ENCODE peak calls at places on chromosome 21, in ten cellular contexts. One of them, this sample, is unnamed.

GRCh38 chr21:16473965-16474364 is 744.2 kb downstream of the USP25 start:
- DNase-seq in HCT116: no peak
- DNase-seq in GM10248: no peak
- DNase-seq in OCI-LY7: no peak
- DNase-seq in psoas muscle: no peak
- DNase-seq in fibroblast of pulmonary artery: peak
- DNase-seq in RWPE1: no peak
- DNase-seq in AG10803: no peak
- DNase-seq in type B pancreatic cell: no peak
- DNase-seq in fibroblast of the aortic adventitia: peak
- DNase-seq in this sample: no peak

GRCh38 chr21:31161157-31161556 is 122.9 kb upstream of the KRTAP19-8 start:
- DNase-seq in GM10248: no peak
- DNase-seq in RWPE1: peak
- DNase-seq in psoas muscle: no peak
- DNase-seq in OCI-LY7: no peak
- DNase-seq in fibroblast of the aortic adventitia: peak
- DNase-seq in AG10803: peak
- DNase-seq in fibroblast of pulmonary artery: no peak
- DNase-seq in type B pancreatic cell: no peak
- DNase-seq in HCT116: no peak
- DNase-seq in this sample: no peak

GRCh38 chr21:28761709-28762356 is 230.8 kb downstream of the LTN1 start:
- DNase-seq in GM10248: no peak
- DNase-seq in RWPE1: no peak
- DNase-seq in psoas muscle: no peak
- DNase-seq in HCT116: no peak
- DNase-seq in OCI-LY7: no peak
- DNase-seq in fibroblast of the aortic adventitia: peak
- DNase-seq in type B pancreatic cell: no peak
- DNase-seq in fibroblast of pulmonary artery: no peak
- DNase-seq in AG10803: peak
- DNase-seq in this sample: no peak

GRCh38 chr21:34722684-34723300 is 54.0 kb downstream of the CLIC6 start:
- DNase-seq in psoas muscle: no peak
- DNase-seq in fibroblast of pulmonary artery: no peak
- DNase-seq in RWPE1: no peak
- DNase-seq in fibroblast of the aortic adventitia: no peak
- DNase-seq in GM10248: peak
- DNase-seq in AG10803: no peak
- DNase-seq in type B pancreatic cell: no peak
- DNase-seq in OCI-LY7: peak
- DNase-seq in HCT116: no peak
- DNase-seq in this sample: peak

GRCh38 chr21:38645282-38645681 is 147.0 kb upstream of the ERG start:
- DNase-seq in RWPE1: peak
- DNase-seq in HCT116: no peak
- DNase-seq in fibroblast of pulmonary artery: peak
- DNase-seq in psoas muscle: no peak
- DNase-seq in type B pancreatic cell: no peak
- DNase-seq in fibroblast of the aortic adventitia: peak
- DNase-seq in AG10803: peak
- DNase-seq in OCI-LY7: no peak
- DNase-seq in GM10248: no peak
- DNase-seq in this sample: no peak

GRCh38 chr21:32929633-32930038 is 96.1 kb upstream of the OLIG2 start:
- DNase-seq in OCI-LY7: no peak
- DNase-seq in RWPE1: no peak
- DNase-seq in GM10248: peak
- DNase-seq in psoas muscle: no peak
- DNase-seq in type B pancreatic cell: no peak
- DNase-seq in fibroblast of pulmonary artery: no peak
- DNase-seq in fibroblast of the aortic adventitia: no peak
- DNase-seq in HCT116: no peak
- DNase-seq in AG10803: no peak
- DNase-seq in this sample: peak

GRCh38 chr21:37435120-37435519 is 68.5 kb downstream of the DYRK1A start:
- DNase-seq in RWPE1: peak
- DNase-seq in fibroblast of pulmonary artery: peak
- DNase-seq in HCT116: peak
- DNase-seq in OCI-LY7: no peak
- DNase-seq in type B pancreatic cell: no peak
- DNase-seq in fibroblast of the aortic adventitia: peak
- DNase-seq in AG10803: peak
- DNase-seq in GM10248: no peak
- DNase-seq in psoas muscle: peak
- DNase-seq in this sample: no peak

GRCh38 chr21:31490471-31490870 is 146.4 kb upstream of the TIAM1 start:
- DNase-seq in type B pancreatic cell: no peak
- DNase-seq in RWPE1: peak
- DNase-seq in HCT116: no peak
- DNase-seq in AG10803: no peak
- DNase-seq in OCI-LY7: peak
- DNase-seq in fibroblast of pulmonary artery: no peak
- DNase-seq in fibroblast of the aortic adventitia: no peak
- DNase-seq in GM10248: no peak
- DNase-seq in psoas muscle: no peak
- DNase-seq in this sample: no peak

GRCh38 chr21:37257526-37257966 is 9.6 kb downstream of the VPS26C start:
- DNase-seq in RWPE1: peak
- DNase-seq in GM10248: no peak
- DNase-seq in psoas muscle: peak
- DNase-seq in HCT116: no peak
- DNase-seq in OCI-LY7: no peak
- DNase-seq in fibroblast of the aortic adventitia: peak
- DNase-seq in type B pancreatic cell: no peak
- DNase-seq in AG10803: peak
- DNase-seq in fibroblast of pulmonary artery: peak
- DNase-seq in this sample: peak

GRCh38 chr21:28636988-28637691 is 355.5 kb downstream of the LTN1 start:
- DNase-seq in AG10803: peak
- DNase-seq in psoas muscle: no peak
- DNase-seq in OCI-LY7: no peak
- DNase-seq in fibroblast of the aortic adventitia: peak
- DNase-seq in type B pancreatic cell: no peak
- DNase-seq in fibroblast of pulmonary artery: peak
- DNase-seq in RWPE1: peak
- DNase-seq in HCT116: no peak
- DNase-seq in GM10248: no peak
- DNase-seq in this sample: no peak

GRCh38 chr21:23837564-23837963 is 1769.7 kb downstream of the MRPL39 start:
- DNase-seq in type B pancreatic cell: no peak
- DNase-seq in OCI-LY7: no peak
- DNase-seq in RWPE1: no peak
- DNase-seq in AG10803: no peak
- DNase-seq in fibroblast of the aortic adventitia: no peak
- DNase-seq in psoas muscle: no peak
- DNase-seq in fibroblast of pulmonary artery: no peak
- DNase-seq in GM10248: no peak
- DNase-seq in HCT116: no peak
- DNase-seq in this sample: no peak

GRCh38 chr21:31531967-31532366 is 127.5 kb upstream of the SOD1 start:
- DNase-seq in RWPE1: no peak
- DNase-seq in AG10803: no peak
- DNase-seq in psoas muscle: no peak
- DNase-seq in HCT116: no peak
- DNase-seq in fibroblast of pulmonary artery: no peak
- DNase-seq in type B pancreatic cell: no peak
- DNase-seq in GM10248: no peak
- DNase-seq in fibroblast of the aortic adventitia: no peak
- DNase-seq in OCI-LY7: no peak
- DNase-seq in this sample: no peak

GRCh38 chr21:29627905-29628304 is 311.9 kb downstream of the GRIK1 start:
- DNase-seq in AG10803: no peak
- DNase-seq in psoas muscle: no peak
- DNase-seq in fibroblast of the aortic adventitia: no peak
- DNase-seq in OCI-LY7: no peak
- DNase-seq in fibroblast of pulmonary artery: no peak
- DNase-seq in type B pancreatic cell: no peak
- DNase-seq in RWPE1: no peak
- DNase-seq in GM10248: no peak
- DNase-seq in HCT116: no peak
- DNase-seq in this sample: no peak

GRCh38 chr21:31553926-31554325 is 105.6 kb upstream of the SOD1 start:
- DNase-seq in psoas muscle: no peak
- DNase-seq in fibroblast of the aortic adventitia: no peak
- DNase-seq in GM10248: no peak
- DNase-seq in OCI-LY7: no peak
- DNase-seq in AG10803: no peak
- DNase-seq in RWPE1: no peak
- DNase-seq in type B pancreatic cell: no peak
- DNase-seq in fibroblast of pulmonary artery: no peak
- DNase-seq in HCT116: no peak
- DNase-seq in this sample: no peak

GRCh38 chr21:37914211-37914900 is 1.9 kb downstream of the KCNJ6 start:
- DNase-seq in fibroblast of pulmonary artery: peak
- DNase-seq in psoas muscle: no peak
- DNase-seq in HCT116: no peak
- DNase-seq in RWPE1: peak
- DNase-seq in type B pancreatic cell: no peak
- DNase-seq in fibroblast of the aortic adventitia: no peak
- DNase-seq in AG10803: peak
- DNase-seq in GM10248: peak
- DNase-seq in OCI-LY7: no peak
- DNase-seq in this sample: no peak

GRCh38 chr21:31316488-31317169 is 27.4 kb downstream of the TIAM1 start:
- DNase-seq in psoas muscle: no peak
- DNase-seq in OCI-LY7: no peak
- DNase-seq in HCT116: peak
- DNase-seq in AG10803: no peak
- DNase-seq in type B pancreatic cell: no peak
- DNase-seq in fibroblast of pulmonary artery: peak
- DNase-seq in fibroblast of the aortic adventitia: peak
- DNase-seq in GM10248: no peak
- DNase-seq in RWPE1: peak
- DNase-seq in this sample: no peak

GRCh38 chr21:23743821-23744220 is 1863.5 kb downstream of the MRPL39 start:
- DNase-seq in RWPE1: no peak
- DNase-seq in HCT116: no peak
- DNase-seq in GM10248: no peak
- DNase-seq in psoas muscle: no peak
- DNase-seq in fibroblast of the aortic adventitia: no peak
- DNase-seq in fibroblast of pulmonary artery: no peak
- DNase-seq in OCI-LY7: no peak
- DNase-seq in AG10803: no peak
- DNase-seq in type B pancreatic cell: no peak
- DNase-seq in this sample: no peak

GRCh38 chr21:37047079-37047478 is 25.8 kb downstream of the PIGP start:
- DNase-seq in type B pancreatic cell: no peak
- DNase-seq in HCT116: no peak
- DNase-seq in OCI-LY7: no peak
- DNase-seq in fibroblast of the aortic adventitia: no peak
- DNase-seq in fibroblast of pulmonary artery: no peak
- DNase-seq in psoas muscle: no peak
- DNase-seq in RWPE1: no peak
- DNase-seq in GM10248: no peak
- DNase-seq in AG10803: no peak
- DNase-seq in this sample: no peak

GRCh38 chr21:14300074-14300473 is 82.9 kb downstream of the HSPA13 start:
- DNase-seq in fibroblast of the aortic adventitia: no peak
- DNase-seq in fibroblast of pulmonary artery: no peak
- DNase-seq in GM10248: no peak
- DNase-seq in psoas muscle: no peak
- DNase-seq in type B pancreatic cell: no peak
- DNase-seq in OCI-LY7: no peak
- DNase-seq in AG10803: no peak
- DNase-seq in HCT116: no peak
- DNase-seq in RWPE1: no peak
- DNase-seq in this sample: no peak
- TF ChIP-seq CTCF in fibroblast of the aortic adventitia: no peak
- TF ChIP-seq CTCF in fibroblast of pulmonary artery: no peak
- TF ChIP-seq CTCF in GM10248: no peak
- TF ChIP-seq CTCF in psoas muscle: no peak
- TF ChIP-seq CTCF in type B pancreatic cell: no peak
- TF ChIP-seq CTCF in OCI-LY7: no peak
- TF ChIP-seq CTCF in AG10803: no peak
- TF ChIP-seq CTCF in HCT116: no peak
- TF ChIP-seq CTCF in RWPE1: no peak
- TF ChIP-seq CTCF in this sample: no peak

DNA sequence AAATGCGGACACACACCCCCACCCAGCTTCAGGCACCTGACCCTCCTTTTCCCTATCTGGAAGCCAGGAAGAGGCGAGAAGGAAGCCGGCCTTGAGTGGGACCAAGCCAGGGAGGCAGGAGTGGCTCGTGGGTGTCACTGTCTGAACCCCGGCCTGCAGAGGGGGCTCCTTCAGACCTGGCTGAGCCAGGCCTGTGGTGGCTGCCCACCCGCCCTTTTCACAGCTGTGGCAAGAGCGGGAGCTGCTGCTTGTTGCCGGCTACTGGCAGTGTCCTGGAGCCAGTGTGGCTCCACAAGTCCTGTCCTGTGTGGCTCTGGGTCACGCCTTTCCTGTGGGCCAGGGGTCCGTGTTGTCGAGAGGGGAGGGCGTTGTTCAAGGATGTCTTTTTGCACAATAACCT is 1.2 kb downstream of the PFKL start:
- DNase-seq in AG10803: no peak
- DNase-seq in RWPE1: no peak
- DNase-seq in GM10248: no peak
- DNase-seq in fibroblast of pulmonary artery: no peak
- DNase-seq in OCI-LY7: peak
- DNase-seq in type B pancreatic cell: no peak
- DNase-seq in psoas muscle: no peak
- DNase-seq in HCT116: no peak
- DNase-seq in fibroblast of the aortic adventitia: no peak
- DNase-seq in this sample: no peak
- TF ChIP-seq CTCF in AG10803: no peak
- TF ChIP-seq CTCF in RWPE1: no peak
- TF ChIP-seq CTCF in GM10248: no peak
- TF ChIP-seq CTCF in fibroblast of pulmonary artery: no peak
- TF ChIP-seq CTCF in OCI-LY7: no peak
- TF ChIP-seq CTCF in type B pancreatic cell: no peak
- TF ChIP-seq CTCF in psoas muscle: no peak
- TF ChIP-seq CTCF in HCT116: no peak
- TF ChIP-seq CTCF in fibroblast of the aortic adventitia: no peak
- TF ChIP-seq CTCF in this sample: no peak

GRCh38 chr21:46153259-46154154 is 1.9 kb downstream of the FTCD start:
- DNase-seq in AG10803: peak
- DNase-seq in psoas muscle: peak
- DNase-seq in type B pancreatic cell: peak
- DNase-seq in fibroblast of pulmonary artery: peak
- DNase-seq in RWPE1: no peak
- DNase-seq in fibroblast of the aortic adventitia: peak
- DNase-seq in HCT116: no peak
- DNase-seq in OCI-LY7: peak
- DNase-seq in GM10248: peak
- DNase-seq in this sample: peak
- TF ChIP-seq CTCF in AG10803: peak
- TF ChIP-seq CTCF in psoas muscle: peak
- TF ChIP-seq CTCF in type B pancreatic cell: peak
- TF ChIP-seq CTCF in fibroblast of pulmonary artery: peak
- TF ChIP-seq CTCF in RWPE1: peak
- TF ChIP-seq CTCF in fibroblast of the aortic adventitia: peak
- TF ChIP-seq CTCF in HCT116: peak
- TF ChIP-seq CTCF in OCI-LY7: peak
- TF ChIP-seq CTCF in GM10248: peak
- TF ChIP-seq CTCF in this sample: peak

DNA sequence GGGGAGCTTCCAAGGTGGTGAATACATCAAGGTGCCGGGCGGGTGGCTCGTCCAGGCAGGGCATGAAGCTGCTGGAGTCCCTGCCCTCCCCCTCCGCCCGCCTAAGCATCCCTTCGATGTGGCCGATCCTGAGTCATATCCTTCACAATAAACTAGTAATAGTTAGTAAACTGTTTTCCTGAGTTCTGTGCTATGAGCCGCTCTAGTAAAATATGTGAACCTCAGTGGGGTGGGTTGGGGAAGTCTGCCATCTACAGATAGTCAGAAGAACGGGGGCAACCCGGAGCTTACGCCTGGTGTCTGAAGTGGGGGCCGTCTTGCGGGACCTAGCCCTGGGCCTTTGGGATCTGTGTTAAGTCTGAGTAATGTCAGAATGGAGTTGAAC is 21.6 kb downstream of the C2CD2 start:
- DNase-seq in HCT116: peak
- DNase-seq in fibroblast of pulmonary artery: peak
- DNase-seq in OCI-LY7: no peak
- DNase-seq in psoas muscle: no peak
- DNase-seq in fibroblast of the aortic adventitia: peak
- DNase-seq in type B pancreatic cell: no peak
- DNase-seq in AG10803: peak
- DNase-seq in RWPE1: peak
- DNase-seq in GM10248: no peak
- DNase-seq in this sample: peak
- TF ChIP-seq CTCF in HCT116: peak
- TF ChIP-seq CTCF in fibroblast of pulmonary artery: peak
- TF ChIP-seq CTCF in OCI-LY7: peak
- TF ChIP-seq CTCF in psoas muscle: no peak
- TF ChIP-seq CTCF in fibroblast of the aortic adventitia: peak
- TF ChIP-seq CTCF in type B pancreatic cell: no peak
- TF ChIP-seq CTCF in AG10803: peak
- TF ChIP-seq CTCF in RWPE1: no peak
- TF ChIP-seq CTCF in GM10248: no peak
- TF ChIP-seq CTCF in this sample: peak